ENCODE peak calls at places on chromosomes 4 and X, in ten cellular contexts. K is transverse colon, J is psoas muscle, I is foreskin fibroblast, P is left ventricle myocardium inferior, C is fibroblast of mammary gland, E is IMR-90, Z is WERI-Rb-1, V is mammary epithelial cell, F is thyroid gland. D is an unnamed sample.

GRCh38 chr4:145058256-145058655 is 39.7 kb downstream of the ANAPC10 start:
- DNase-seq in I (no peak), K (no peak), C (no peak), F (no peak), V (peak; percentile 57), Z (no peak), J (no peak), P (no peak), E (no peak), D (no peak)

GRCh38 chr4:152690706-152691651 is 11.2 kb upstream of the TMEM154 start:
- DNase-seq in K (no peak), V (no peak), Z (no peak), P (no peak), C (no peak), I (peak; percentile 12), E (no peak), J (no peak), F (no peak), D (no peak)

GRCh38 chrX:97238632-97239031 is 354.9 kb downstream of the RPA4 start:
- DNase-seq in J (no peak), P (no peak), E (peak; percentile 55), F (no peak), C (peak; percentile 14), K (no peak), V (no peak), Z (no peak), I (peak; percentile 14), D (no peak)

GRCh38 chr4:26263165-26263564 is 57.6 kb upstream of the RBPJ start:
- DNase-seq in J (no peak), P (no peak), K (no peak), F (no peak), I (no peak), V (no peak), Z (no peak), C (no peak), E (no peak), D (no peak)

GRCh38 chrX:111511477-111511876 is at the start of gene SERTM2:
- DNase-seq in Z (peak; percentile 12), F (no peak), C (peak; percentile 4), V (peak; percentile 4), J (no peak), K (no peak), P (no peak), E (peak; percentile 4), I (no peak), D (no peak)

GRCh38 chrX:78517124-78517523 is 142.0 kb downstream of the RTL3 start:
- DNase-seq in E (no peak), P (no peak), C (no peak), K (no peak), I (no peak), V (peak; percentile 43), Z (no peak), F (no peak), J (no peak), D (no peak)

GRCh38 chr4:123987408-123987807 is 590.8 kb downstream of the SPRY1 start:
- DNase-seq in K (no peak), E (no peak), I (peak; percentile 20), P (no peak), V (no peak), Z (no peak), F (no peak), J (no peak), C (no peak), D (no peak)

GRCh38 chr4:185887125-185887524 is 75.1 kb upstream of the SORBS2 start:
- DNase-seq in Z (no peak), J (no peak), V (no peak), C (no peak), I (no peak), E (no peak), P (no peak), K (no peak), F (no peak), D (no peak)

GRCh38 chr4:41120297-41121217 is 93.8 kb downstream of the APBB2 start:
- DNase-seq in C (peak; percentile 71), I (peak; percentile 60), Z (no peak), K (peak; percentile 45), F (peak; percentile 93), P (peak; percentile 39), J (peak; percentile 74), E (peak; percentile 59), V (peak; percentile 45), D (no peak)

GRCh38 chrX:78650906-78651437 is 8.2 kb downstream of the RTL3 start:
- DNase-seq in C (peak; percentile 66), J (no peak), I (peak; percentile 68), V (no peak), Z (no peak), P (no peak), K (no peak), E (peak; percentile 73), F (no peak), D (no peak)

GRCh38 chrX:4710618-4711433 is 997.4 kb upstream of the PRKX start:
- DNase-seq in F (no peak), Z (peak; percentile 12), P (no peak), J (no peak), E (no peak), C (no peak), I (no peak), K (no peak), V (peak; percentile 80), D (no peak)

DNA sequence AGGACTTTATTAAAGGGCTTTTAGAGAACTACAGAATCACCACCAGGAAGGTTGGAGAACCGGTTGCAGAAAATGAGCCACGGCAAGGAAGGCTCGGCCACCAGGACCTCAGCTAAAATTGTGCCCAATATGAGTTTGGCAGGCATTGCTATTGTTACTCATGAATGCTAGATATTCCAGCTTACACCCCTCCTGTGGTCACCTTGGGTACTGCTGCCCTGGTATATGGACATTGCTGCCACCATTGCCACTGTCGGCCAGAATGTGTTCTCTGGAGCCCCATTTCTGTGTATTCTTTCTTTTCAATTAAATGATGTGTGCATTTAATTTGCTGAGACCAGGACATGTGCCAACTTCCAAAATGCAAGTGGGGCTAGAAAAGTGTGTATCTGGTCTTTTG is 626.7 kb upstream of the BOD1L1 start:
- DNase-seq in C (peak; percentile 53), F (peak; percentile 13), J (peak; percentile 32), I (peak; percentile 39), Z (peak; percentile 61), E (peak; percentile 6), K (peak; percentile 25), V (peak; percentile 46), P (peak; percentile 19), D (peak; percentile 34)
- TF ChIP-seq CTCF in C (peak; percentile 70), F (no peak), J (peak; percentile 30), I (peak; percentile 53), Z (peak; percentile 78), E (peak; percentile 44), K (peak; percentile 23), V (peak; percentile 93), P (peak; percentile 68), D (peak; percentile 44)

GRCh38 chrX:131763674-131764073 is 219.8 kb downstream of the OR13H1 start:
- DNase-seq in J (peak; percentile 79), F (no peak), I (no peak), P (no peak), K (peak; percentile 89), V (peak; percentile 77), E (peak; percentile 85), C (peak; percentile 83), Z (peak; percentile 85), D (no peak)
- TF ChIP-seq CTCF in J (peak; percentile 61), F (peak; percentile 65), I (no peak), P (no peak), K (no peak), V (peak; percentile 40), E (peak; percentile 68), C (peak; percentile 43), Z (peak; percentile 82), D (no peak)

GRCh38 chr4:165709973-165710526 is 163.0 kb upstream of the TLL1 start:
- DNase-seq in C (no peak), I (no peak), V (no peak), K (no peak), F (no peak), E (no peak), J (no peak), Z (no peak), P (no peak), D (no peak)

GRCh38 chr4:165711912-165712311 is 161.1 kb upstream of the TLL1 start:
- DNase-seq in I (no peak), V (no peak), C (no peak), K (no peak), E (no peak), F (no peak), Z (no peak), J (no peak), P (no peak), D (no peak)

GRCh38 chr4:165707126-165707525 is 165.9 kb upstream of the TLL1 start:
- DNase-seq in V (no peak), K (no peak), C (no peak), F (no peak), E (no peak), Z (no peak), I (no peak), J (no peak), P (no peak), D (no peak)

GRCh38 chr4:165711436-165711835 is 161.6 kb upstream of the TLL1 start:
- DNase-seq in F (no peak), K (no peak), C (no peak), I (no peak), J (no peak), P (no peak), Z (no peak), E (no peak), V (no peak), D (no peak)

DNA sequence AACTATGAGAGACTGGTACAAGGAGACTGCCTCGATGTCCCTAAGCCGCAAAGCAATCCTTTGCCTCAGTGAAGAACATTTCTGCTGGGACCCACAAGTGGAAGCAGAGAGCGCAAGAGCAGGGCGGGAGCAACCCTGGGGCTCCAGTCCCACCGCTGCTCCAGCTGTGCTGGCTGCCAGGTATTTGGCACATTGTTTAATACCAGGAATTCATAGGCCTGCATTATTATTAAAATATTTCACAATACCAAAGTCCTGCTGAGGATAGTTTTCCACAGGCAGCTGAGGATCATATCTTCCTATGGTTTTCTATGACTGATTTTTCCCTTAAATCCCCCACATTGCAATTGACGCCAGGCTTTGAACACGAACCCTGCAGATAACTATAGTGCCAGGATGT is 163.5 kb upstream of the TLL1 start:
- DNase-seq in E (no peak), V (no peak), J (no peak), P (no peak), F (no peak), I (no peak), C (no peak), K (no peak), Z (no peak), D (no peak)
- TF ChIP-seq CTCF in E (no peak), V (no peak), J (no peak), P (no peak), F (no peak), I (no peak), C (no peak), K (no peak), Z (no peak), D (no peak)

GRCh38 chrX:45824471-45824870 is 623.8 kb upstream of the DIPK2B start:
- DNase-seq in Z (peak; percentile 32), F (peak; percentile 84), C (peak; percentile 95), V (peak; percentile 98), P (no peak), J (no peak), K (no peak), E (peak; percentile 96), I (peak; percentile 95), D (no peak)
- TF ChIP-seq CTCF in Z (peak; percentile 49), F (peak; percentile 66), C (peak; percentile 81), V (peak; percentile 98), P (no peak), J (no peak), K (no peak), E (peak; percentile 81), I (peak; percentile 63), D (no peak)

D was measured in nephron progenitor cell.